ENCODE peak calls at places on chromosomes 11 and 22, in nine cellular contexts. One of them, this sample, is unnamed.

GRCh38 chr11:130001491-130002351 is 914 bp downstream of the PRDM10 start:
- DNase-seq in PC-9: peak; percentile 39
- DNase-seq in left ventricle myocardium inferior: peak; percentile 27
- DNase-seq in ovary: peak; percentile 69
- DNase-seq in heart left ventricle: peak; percentile 74
- DNase-seq in GM23248: peak; percentile 78
- DNase-seq in GM23338: peak; percentile 54
- DNase-seq in upper lobe of right lung: peak; percentile 84
- DNase-seq in uterus: peak; percentile 24
- DNase-seq in this sample: peak; percentile 36

GRCh38 chr11:46381046-46381835 is at the start of gene MDK:
- DNase-seq in heart left ventricle: peak; percentile 67
- DNase-seq in upper lobe of right lung: no peak
- DNase-seq in left ventricle myocardium inferior: no peak
- DNase-seq in ovary: peak; percentile 79
- DNase-seq in GM23248: peak; percentile 61
- DNase-seq in PC-9: no peak
- DNase-seq in GM23338: peak; percentile 85
- DNase-seq in uterus: no peak
- DNase-seq in this sample: no peak

GRCh38 chr22:19629720-19630419 is 84.4 kb upstream of the SEPTIN5 start:
- DNase-seq in ovary: peak; percentile 74
- DNase-seq in GM23248: peak; percentile 82
- DNase-seq in heart left ventricle: peak; percentile 89
- DNase-seq in PC-9: peak; percentile 36
- DNase-seq in left ventricle myocardium inferior: peak; percentile 65
- DNase-seq in GM23338: peak; percentile 93
- DNase-seq in uterus: peak; percentile 71
- DNase-seq in upper lobe of right lung: peak; percentile 85
- DNase-seq in this sample: peak; percentile 90

GRCh38 chr11:134592391-134592990 is 180.4 kb upstream of the B3GAT1 start:
- DNase-seq in heart left ventricle: no peak
- DNase-seq in upper lobe of right lung: peak; percentile 61
- DNase-seq in ovary: no peak
- DNase-seq in uterus: no peak
- DNase-seq in left ventricle myocardium inferior: no peak
- DNase-seq in GM23248: no peak
- DNase-seq in PC-9: no peak
- DNase-seq in GM23338: peak; percentile 88
- DNase-seq in this sample: peak; percentile 11

GRCh38 chr11:119056397-119056999 is 507 bp downstream of the HYOU1 start:
- DNase-seq in ovary: peak; percentile 56
- DNase-seq in upper lobe of right lung: peak; percentile 75
- DNase-seq in heart left ventricle: peak; percentile 67
- DNase-seq in PC-9: peak; percentile 61
- DNase-seq in uterus: peak; percentile 41
- DNase-seq in GM23338: peak; percentile 80
- DNase-seq in GM23248: peak; percentile 54
- DNase-seq in left ventricle myocardium inferior: no peak
- DNase-seq in this sample: no peak

GRCh38 chr11:2741377-2742131 is 41.8 kb upstream of the KCNQ1OT1 start:
- DNase-seq in ovary: peak; percentile 67
- DNase-seq in uterus: peak; percentile 57
- DNase-seq in GM23248: peak; percentile 74
- DNase-seq in PC-9: peak; percentile 74
- DNase-seq in heart left ventricle: peak; percentile 53
- DNase-seq in upper lobe of right lung: peak; percentile 60
- DNase-seq in GM23338: no peak
- DNase-seq in left ventricle myocardium inferior: peak; percentile 18
- DNase-seq in this sample: no peak

GRCh38 chr11:36130401-36130800 is 158.8 kb downstream of the COMMD9 start:
- DNase-seq in GM23338: no peak
- DNase-seq in ovary: no peak
- DNase-seq in heart left ventricle: no peak
- DNase-seq in left ventricle myocardium inferior: no peak
- DNase-seq in uterus: no peak
- DNase-seq in PC-9: no peak
- DNase-seq in GM23248: peak; percentile 63
- DNase-seq in upper lobe of right lung: no peak
- DNase-seq in this sample: no peak

GRCh38 chr11:84800755-84801346 is 826.3 kb downstream of the DLG2 start:
- DNase-seq in left ventricle myocardium inferior: no peak
- DNase-seq in PC-9: peak; percentile 40
- DNase-seq in ovary: no peak
- DNase-seq in heart left ventricle: no peak
- DNase-seq in upper lobe of right lung: no peak
- DNase-seq in GM23248: peak; percentile 74
- DNase-seq in uterus: no peak
- DNase-seq in GM23338: peak; percentile 39
- DNase-seq in this sample: no peak

GRCh38 chr11:665062-665706 is 28.1 kb downstream of the DRD4 start:
- DNase-seq in left ventricle myocardium inferior: no peak
- DNase-seq in upper lobe of right lung: no peak
- DNase-seq in uterus: no peak
- DNase-seq in GM23248: peak; percentile 51
- DNase-seq in GM23338: no peak
- DNase-seq in heart left ventricle: no peak
- DNase-seq in PC-9: no peak
- DNase-seq in ovary: no peak
- DNase-seq in this sample: no peak

GRCh38 chr11:130209944-130210854 is 50.6 kb downstream of the ST14 start:
- DNase-seq in GM23248: no peak
- DNase-seq in upper lobe of right lung: peak; percentile 48
- DNase-seq in uterus: no peak
- DNase-seq in ovary: no peak
- DNase-seq in heart left ventricle: no peak
- DNase-seq in left ventricle myocardium inferior: no peak
- DNase-seq in GM23338: no peak
- DNase-seq in PC-9: no peak
- DNase-seq in this sample: no peak

GRCh38 chr22:31556627-31557203 is 60.4 kb downstream of the SFI1 start:
- DNase-seq in uterus: no peak
- DNase-seq in PC-9: no peak
- DNase-seq in left ventricle myocardium inferior: no peak
- DNase-seq in GM23338: peak; percentile 60
- DNase-seq in heart left ventricle: no peak
- DNase-seq in GM23248: peak; percentile 61
- DNase-seq in upper lobe of right lung: no peak
- DNase-seq in ovary: no peak
- DNase-seq in this sample: no peak

GRCh38 chr11:106999203-106999602 is 19.1 kb downstream of the GUCY1A2 start:
- DNase-seq in upper lobe of right lung: no peak
- DNase-seq in ovary: no peak
- DNase-seq in GM23248: peak; percentile 38
- DNase-seq in left ventricle myocardium inferior: no peak
- DNase-seq in PC-9: no peak
- DNase-seq in GM23338: no peak
- DNase-seq in uterus: no peak
- DNase-seq in heart left ventricle: no peak
- DNase-seq in this sample: no peak

GRCh38 chr11:106471273-106471672 is 393.8 kb downstream of the AASDHPPT start:
- DNase-seq in uterus: no peak
- DNase-seq in GM23248: no peak
- DNase-seq in left ventricle myocardium inferior: no peak
- DNase-seq in heart left ventricle: no peak
- DNase-seq in upper lobe of right lung: no peak
- DNase-seq in GM23338: no peak
- DNase-seq in ovary: no peak
- DNase-seq in PC-9: no peak
- DNase-seq in this sample: no peak

GRCh38 chr22:38696606-38697005 is 4.1 kb downstream of the JOSD1 start:
- DNase-seq in heart left ventricle: no peak
- DNase-seq in PC-9: peak; percentile 88
- DNase-seq in left ventricle myocardium inferior: no peak
- DNase-seq in upper lobe of right lung: no peak
- DNase-seq in ovary: no peak
- DNase-seq in GM23338: no peak
- DNase-seq in uterus: no peak
- DNase-seq in GM23248: peak; percentile 94
- DNase-seq in this sample: peak; percentile 24

GRCh38 chr11:130814440-130815073 is 101.7 kb downstream of the SNX19 start:
- DNase-seq in PC-9: no peak
- DNase-seq in upper lobe of right lung: no peak
- DNase-seq in heart left ventricle: no peak
- DNase-seq in GM23338: no peak
- DNase-seq in ovary: no peak
- DNase-seq in left ventricle myocardium inferior: no peak
- DNase-seq in GM23248: no peak
- DNase-seq in uterus: no peak
- DNase-seq in this sample: no peak

GRCh38 chr11:6856871-6857270 is 6.0 kb upstream of the OR10A2 start:
- DNase-seq in upper lobe of right lung: no peak
- DNase-seq in uterus: no peak
- DNase-seq in GM23338: no peak
- DNase-seq in GM23248: peak; percentile 51
- DNase-seq in ovary: no peak
- DNase-seq in PC-9: no peak
- DNase-seq in left ventricle myocardium inferior: no peak
- DNase-seq in heart left ventricle: no peak
- DNase-seq in this sample: no peak

GRCh38 chr11:18706330-18707243 is 8.0 kb downstream of the TMEM86A start:
- DNase-seq in GM23338: peak; percentile 88
- DNase-seq in ovary: peak; percentile 80
- DNase-seq in uterus: peak; percentile 76
- DNase-seq in heart left ventricle: no peak
- DNase-seq in left ventricle myocardium inferior: peak; percentile 57
- DNase-seq in GM23248: peak; percentile 26
- DNase-seq in PC-9: no peak
- DNase-seq in upper lobe of right lung: no peak
- DNase-seq in this sample: peak; percentile 48

GRCh38 chr11:45941285-45941684 is 18.8 kb downstream of the LARGE2 start:
- DNase-seq in upper lobe of right lung: no peak
- DNase-seq in GM23338: no peak
- DNase-seq in PC-9: no peak
- DNase-seq in GM23248: no peak
- DNase-seq in ovary: no peak
- DNase-seq in left ventricle myocardium inferior: no peak
- DNase-seq in uterus: no peak
- DNase-seq in heart left ventricle: no peak
- DNase-seq in this sample: no peak

GRCh38 chr11:123690490-123690889 is 36.1 kb upstream of the SCN3B start:
- DNase-seq in PC-9: no peak
- DNase-seq in GM23338: no peak
- DNase-seq in upper lobe of right lung: no peak
- DNase-seq in left ventricle myocardium inferior: no peak
- DNase-seq in ovary: no peak
- DNase-seq in uterus: no peak
- DNase-seq in GM23248: peak; percentile 90
- DNase-seq in heart left ventricle: no peak
- DNase-seq in this sample: no peak

GRCh38 chr11:117591316-117592039 is 205.5 kb downstream of the DSCAML1 start:
- DNase-seq in heart left ventricle: no peak
- DNase-seq in PC-9: no peak
- DNase-seq in ovary: no peak
- DNase-seq in GM23338: no peak
- DNase-seq in left ventricle myocardium inferior: no peak
- DNase-seq in GM23248: no peak
- DNase-seq in upper lobe of right lung: no peak
- DNase-seq in uterus: no peak
- DNase-seq in this sample: no peak
- H3K27ac ChIP-seq in heart left ventricle: no peak overlapping the region
- H3K27ac ChIP-seq in PC-9: no peak overlapping the region
- H3K27ac ChIP-seq in ovary: no peak overlapping the region
- H3K27ac ChIP-seq in GM23338: no peak overlapping the region
- H3K27ac ChIP-seq in left ventricle myocardium inferior: no peak overlapping the region
- H3K27ac ChIP-seq in GM23248: no peak overlapping the region
- H3K27ac ChIP-seq in upper lobe of right lung: no peak overlapping the region
- H3K27ac ChIP-seq in uterus: no peak overlapping the region
- H3K27ac ChIP-seq in this sample: no peak overlapping the region

GRCh38 chr11:34618406-34618805 is 2.5 kb upstream of the EHF start:
- DNase-seq in uterus: no peak
- DNase-seq in ovary: no peak
- DNase-seq in PC-9: no peak
- DNase-seq in upper lobe of right lung: no peak
- DNase-seq in GM23338: no peak
- DNase-seq in GM23248: no peak
- DNase-seq in left ventricle myocardium inferior: no peak
- DNase-seq in heart left ventricle: no peak
- DNase-seq in this sample: no peak

GRCh38 chr11:34614334-34615113 is 6.4 kb upstream of the EHF start:
- DNase-seq in GM23248: peak; percentile 20
- DNase-seq in upper lobe of right lung: no peak
- DNase-seq in uterus: no peak
- DNase-seq in left ventricle myocardium inferior: no peak
- DNase-seq in ovary: no peak
- DNase-seq in heart left ventricle: no peak
- DNase-seq in GM23338: no peak
- DNase-seq in PC-9: no peak
- DNase-seq in this sample: no peak

GRCh38 chr11:34616086-34616485 is 4.8 kb upstream of the EHF start:
- DNase-seq in GM23338: no peak
- DNase-seq in GM23248: no peak
- DNase-seq in ovary: no peak
- DNase-seq in PC-9: no peak
- DNase-seq in heart left ventricle: no peak
- DNase-seq in left ventricle myocardium inferior: no peak
- DNase-seq in uterus: no peak
- DNase-seq in upper lobe of right lung: no peak
- DNase-seq in this sample: no peak

GRCh38 chr11:34619062-34619516 is 1.8 kb upstream of the EHF start:
- DNase-seq in GM23248: no peak
- DNase-seq in ovary: no peak
- DNase-seq in PC-9: peak; percentile 62
- DNase-seq in heart left ventricle: no peak
- DNase-seq in left ventricle myocardium inferior: no peak
- DNase-seq in upper lobe of right lung: no peak
- DNase-seq in GM23338: no peak
- DNase-seq in uterus: no peak
- DNase-seq in this sample: no peak

GRCh38 chr11:34616830-34617504 is 3.9 kb upstream of the EHF start:
- DNase-seq in upper lobe of right lung: no peak
- DNase-seq in GM23248: no peak
- DNase-seq in left ventricle myocardium inferior: peak; percentile 29
- DNase-seq in PC-9: no peak
- DNase-seq in uterus: no peak
- DNase-seq in ovary: no peak
- DNase-seq in heart left ventricle: no peak
- DNase-seq in GM23338: no peak
- DNase-seq in this sample: no peak
- H3K27ac ChIP-seq in upper lobe of right lung: no peak overlapping the region
- H3K27ac ChIP-seq in GM23248: no peak overlapping the region
- H3K27ac ChIP-seq in left ventricle myocardium inferior: peak overlapping the region; percentile 68
- H3K27ac ChIP-seq in PC-9: no peak overlapping the region
- H3K27ac ChIP-seq in uterus: no peak overlapping the region
- H3K27ac ChIP-seq in ovary: no peak overlapping the region
- H3K27ac ChIP-seq in heart left ventricle: peak overlapping the region; percentile 30
- H3K27ac ChIP-seq in GM23338: no peak overlapping the region
- H3K27ac ChIP-seq in this sample: no peak overlapping the region

GRCh38 chr11:10310301-10310841 is 5.5 kb downstream of the ADM start:
- DNase-seq in GM23338: no peak
- DNase-seq in heart left ventricle: no peak
- DNase-seq in GM23248: peak; percentile 43
- DNase-seq in left ventricle myocardium inferior: no peak
- DNase-seq in upper lobe of right lung: no peak
- DNase-seq in uterus: no peak
- DNase-seq in ovary: no peak
- DNase-seq in PC-9: no peak
- DNase-seq in this sample: no peak
- H3K27ac ChIP-seq in GM23338: no peak overlapping the region
- H3K27ac ChIP-seq in heart left ventricle: peak overlapping the region; percentile 36
- H3K27ac ChIP-seq in GM23248: peak overlapping the region; percentile 91
- H3K27ac ChIP-seq in left ventricle myocardium inferior: peak overlapping the region; percentile 91
- H3K27ac ChIP-seq in upper lobe of right lung: no peak overlapping the region
- H3K27ac ChIP-seq in uterus: no peak overlapping the region
- H3K27ac ChIP-seq in ovary: no peak overlapping the region
- H3K27ac ChIP-seq in PC-9: no peak overlapping the region
- H3K27ac ChIP-seq in this sample: no peak overlapping the region

GRCh38 chr11:44203270-44204043 is 106.5 kb downstream of the ALX4 start:
- DNase-seq in GM23248: no peak
- DNase-seq in upper lobe of right lung: no peak
- DNase-seq in left ventricle myocardium inferior: peak; percentile 24
- DNase-seq in ovary: no peak
- DNase-seq in uterus: no peak
- DNase-seq in heart left ventricle: no peak
- DNase-seq in GM23338: no peak
- DNase-seq in PC-9: no peak
- DNase-seq in this sample: no peak
- H3K27ac ChIP-seq in GM23248: no peak overlapping the region
- H3K27ac ChIP-seq in upper lobe of right lung: no peak overlapping the region
- H3K27ac ChIP-seq in left ventricle myocardium inferior: no peak overlapping the region
- H3K27ac ChIP-seq in ovary: no peak overlapping the region
- H3K27ac ChIP-seq in uterus: no peak overlapping the region
- H3K27ac ChIP-seq in heart left ventricle: no peak overlapping the region
- H3K27ac ChIP-seq in GM23338: no peak overlapping the region
- H3K27ac ChIP-seq in PC-9: no peak overlapping the region
- H3K27ac ChIP-seq in this sample: no peak overlapping the region

This sample was measured in CD4-positive, alpha-beta T cell.